ENCODE peak calls at places on chromosome 1, in six cellular contexts. V, K, Q, O, I and M are unnamed samples.

GRCh38 chr1:22944656-22945055 is 28.0 kb downstream of the LACTBL1 start:
- DNase-seq in V (no peak), K (no peak), Q (no peak), O (no peak), I (no peak), M (no peak)

GRCh38 chr1:71869326-71869725 is 413.0 kb downstream of the NEGR1 start:
- DNase-seq in V (no peak), K (no peak), Q (no peak), O (no peak), I (no peak), M (no peak)

GRCh38 chr1:147569587-147570241 is 28.4 kb downstream of the BCL9 start:
- DNase-seq in V (no peak), K (no peak), Q (no peak), O (no peak), I (no peak), M (no peak)

GRCh38 chr1:169683661-169684060 is 27.8 kb downstream of the SELL start:
- DNase-seq in V (no peak), K (no peak), Q (no peak), O (no peak), I (no peak), M (no peak)

GRCh38 chr1:234642428-234642827 is 32.5 kb upstream of the IRF2BP2 start:
- DNase-seq in V (no peak), K (no peak), Q (no peak), O (no peak), I (no peak), M (no peak)

GRCh38 chr1:21175670-21176581 is 771 bp downstream of the EIF4G3 start:
- DNase-seq in V (no peak), K (peak; percentile 88), Q (no peak), O (peak; percentile 51), I (no peak), M (peak; percentile 65)

GRCh38 chr1:215749423-215749822 is 182.3 kb downstream of the KCTD3 start:
- DNase-seq in V (no peak), K (no peak), Q (no peak), O (no peak), I (no peak), M (no peak)

GRCh38 chr1:78779831-78780230 is 130.2 kb downstream of the IFI44 start:
- DNase-seq in V (no peak), K (no peak), Q (no peak), O (peak; percentile 37), I (no peak), M (no peak)

GRCh38 chr1:162035241-162035640 is 11.6 kb upstream of the OLFML2B start:
- DNase-seq in V (no peak), K (no peak), Q (peak; percentile 10), O (peak; percentile 60), I (no peak), M (no peak)

GRCh38 chr1:102151242-102151641 is 154.5 kb upstream of the OLFM3 start:
- DNase-seq in V (no peak), K (no peak), Q (no peak), O (no peak), I (no peak), M (no peak)

GRCh38 chr1:165899461-165899941 is 72.1 kb downstream of the UCK2 start:
- DNase-seq in V (no peak), K (no peak), Q (no peak), O (peak; percentile 73), I (no peak), M (no peak)

GRCh38 chr1:62436039-62436465 is 797 bp upstream of the USP1 start:
- DNase-seq in V (peak; percentile 99), K (no peak), Q (no peak), O (no peak), I (no peak), M (peak; percentile 99)

GRCh38 chr1:237386362-237387143 is 344.6 kb downstream of the RYR2 start:
- DNase-seq in V (peak; percentile 26), K (peak; percentile 31), Q (peak; percentile 17), O (peak; percentile 9), I (no peak), M (peak; percentile 44)

GRCh38 chr1:161199506-161200119 is 759 bp upstream of the ADAMTS4 start:
- DNase-seq in V (no peak), K (no peak), Q (no peak), O (peak; percentile 42), I (no peak), M (no peak)

GRCh38 chr1:15020943-15021745 is 132.4 kb upstream of the TMEM51 start:
- DNase-seq in V (no peak), K (no peak), Q (peak; percentile 83), O (peak; percentile 22), I (no peak), M (no peak)

GRCh38 chr1:158933621-158934020 is 2.3 kb downstream of the PYHIN1 start:
- DNase-seq in V (no peak), K (no peak), Q (no peak), O (no peak), I (no peak), M (no peak)

GRCh38 chr1:76106719-76107235 is 32.2 kb downstream of the ST6GALNAC3 start:
- DNase-seq in V (no peak), K (no peak), Q (no peak), O (no peak), I (no peak), M (no peak)

GRCh38 chr1:234340528-234340927 is 32.7 kb upstream of the COA6 start:
- DNase-seq in V (no peak), K (no peak), Q (no peak), O (no peak), I (no peak), M (no peak)

GRCh38 chr1:89833183-89834077 is 12.6 kb downstream of the LRRC8D start:
- DNase-seq in V (no peak), K (no peak), Q (peak; percentile 54), O (no peak), I (no peak), M (no peak)

GRCh38 chr1:30374400-30375070 is 348.9 kb downstream of the MATN1 start:
- DNase-seq in V (no peak), K (no peak), Q (no peak), O (no peak), I (no peak), M (no peak)

GRCh38 chr1:64292399-64292798 is 89.0 kb downstream of the UBE2U start:
- DNase-seq in V (no peak), K (no peak), Q (no peak), O (peak; percentile 71), I (no peak), M (no peak)

GRCh38 chr1:2925291-2925690 is 96.0 kb upstream of the ACTRT2 start:
- DNase-seq in V (no peak), K (no peak), Q (no peak), O (no peak), I (no peak), M (no peak)

GRCh38 chr1:231200417-231201031 is 38.7 kb downstream of the TRIM67 start:
- DNase-seq in V (no peak), K (peak; percentile 72), Q (no peak), O (no peak), I (no peak), M (no peak)

GRCh38 chr1:6041432-6042062 is 4.1 kb upstream of the KCNAB2 start:
- DNase-seq in V (peak; percentile 19), K (peak; percentile 83), Q (no peak), O (peak; percentile 29), I (no peak), M (peak; percentile 46)

GRCh38 chr1:94125551-94126514 is 4.9 kb upstream of the ABCA4 start:
- DNase-seq in V (peak; percentile 56), K (no peak), Q (peak; percentile 96), O (no peak), I (no peak), M (no peak)

GRCh38 chr1:158992787-158993312 is 16.9 kb upstream of the IFI16 start:
- DNase-seq in V (no peak), K (no peak), Q (no peak), O (no peak), I (no peak), M (no peak)

GRCh38 chr1:156257711-156258110 is 9.9 kb upstream of the PAQR6 start:
- DNase-seq in V (no peak), K (no peak), Q (no peak), O (no peak), I (no peak), M (peak; percentile 22)

GRCh38 chr1:156260896-156261295 is 13.0 kb upstream of the PAQR6 start:
- DNase-seq in V (no peak), K (no peak), Q (no peak), O (no peak), I (no peak), M (no peak)

GRCh38 chr1:156258859-156259258 is 11.0 kb upstream of the PAQR6 start:
- DNase-seq in V (no peak), K (no peak), Q (no peak), O (no peak), I (no peak), M (no peak)

GRCh38 chr1:156262461-156263287 is 14.8 kb upstream of the PAQR6 start:
- DNase-seq in V (no peak), K (no peak), Q (no peak), O (no peak), I (no peak), M (no peak)

GRCh38 chr1:156259805-156260204 is 11.9 kb upstream of the PAQR6 start:
- DNase-seq in V (peak; percentile 38), K (no peak), Q (no peak), O (no peak), I (no peak), M (no peak)
- TF ChIP-seq MYC in V (no peak), K (no peak), Q (no peak), O (no peak), I (no peak), M (no peak)

DNA sequence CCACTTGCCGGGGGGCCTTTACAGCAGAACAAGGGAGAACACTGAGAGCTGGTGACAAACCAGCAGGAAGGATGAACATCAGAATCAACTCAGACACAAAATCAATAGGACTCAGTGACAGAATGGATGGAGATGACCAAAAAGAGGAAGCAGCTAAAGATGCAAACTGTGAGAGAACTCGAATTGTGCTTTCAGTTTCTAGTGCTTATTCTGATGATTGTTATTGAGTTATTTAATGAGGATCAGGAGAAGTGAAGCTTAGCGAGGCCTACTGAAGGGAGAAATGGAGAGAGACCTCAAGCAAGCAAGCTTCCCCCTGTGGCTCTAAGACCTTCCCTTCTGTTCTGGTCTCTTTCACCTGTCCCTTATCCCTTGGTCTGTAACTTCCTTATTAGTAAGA is 30.3 kb upstream of the TMEM125 start:
- DNase-seq in V (no peak), K (no peak), Q (no peak), O (no peak), I (peak; percentile 84), M (peak; percentile 34)
- TF ChIP-seq CTCF in V (no peak), K (no peak), Q (no peak), O (no peak), I (no peak), M (no peak)

GRCh38 chr1:205480349-205481278 is 23.9 kb upstream of the CDK18 start:
- DNase-seq in V (no peak), K (no peak), Q (no peak), O (no peak), I (peak; percentile 73), M (no peak)
- H3K4me3 ChIP-seq in V (no peak overlapping the region), K (no peak overlapping the region), Q (no peak overlapping the region), O (no peak overlapping the region), I (peak overlapping the region; percentile 49), M (no peak overlapping the region)

DNA sequence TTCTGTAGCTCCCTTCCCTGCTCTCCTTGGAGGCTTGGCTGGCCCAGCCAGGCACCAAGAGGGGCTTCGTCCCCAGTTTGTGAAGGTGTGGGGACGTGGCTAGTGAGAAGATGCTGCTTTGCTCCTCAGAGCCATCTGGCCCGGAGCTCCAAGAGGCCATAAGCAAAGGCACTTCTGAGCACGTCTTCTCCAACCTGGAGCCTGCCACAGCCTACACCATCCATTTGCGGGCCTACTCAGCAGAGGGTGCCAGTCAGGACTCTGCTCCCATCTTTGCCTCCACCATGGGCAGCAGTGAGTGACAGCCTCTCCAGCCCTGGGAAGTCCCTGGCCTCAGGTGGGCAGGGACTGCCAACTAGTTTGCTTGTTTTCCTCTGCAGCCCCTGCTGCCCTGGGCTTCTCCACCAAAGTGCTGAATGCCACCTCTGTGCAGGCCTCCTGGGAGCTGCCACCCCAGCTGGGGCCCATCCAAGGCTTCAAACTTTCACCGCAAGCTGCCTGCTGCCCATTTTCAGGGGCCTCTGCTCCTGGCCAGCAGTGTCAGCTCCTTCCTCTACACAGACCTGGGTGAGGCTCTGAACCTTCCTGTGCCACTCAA is 25.9 kb downstream of the SLC27A3 start:
- DNase-seq in V (no peak), K (no peak), Q (no peak), O (no peak), I (no peak), M (no peak)
- TF ChIP-seq MYC in V (no peak), K (no peak), Q (no peak), O (no peak), I (no peak), M (no peak)